ENCODE peak calls at places on chromosomes 6 and 20, in four cellular contexts. A is lung microvascular endothelial cell, T is esophagus squamous epithelium, Y is HCEC 1CT. F is an unnamed sample.
A peak's percentile ranks its signal among the peaks of the same experiment; 100 is the strongest.

GRCh38 chr6:92047886-92048285 is 1371.5 kb downstream of the EPHA7 start:
- DNase-seq in A (no peak), T (no peak), Y (no peak), F (no peak)

GRCh38 chr20:49904440-49905214 is 10.7 kb downstream of the SPATA2 start:
- DNase-seq in A (no peak), T (no peak), Y (no peak), F (no peak)

GRCh38 chr20:25043499-25044260 is 14.3 kb downstream of the ACSS1 start:
- DNase-seq in A (no peak), T (no peak), Y (no peak), F (no peak)

GRCh38 chr20:4113996-4114603 is 98.7 kb upstream of the RNF24 start:
- DNase-seq in A (no peak), T (no peak), Y (no peak), F (no peak)

GRCh38 chr6:291697-292505 is at the start of gene DUSP22:
- DNase-seq in A (peak; percentile 86), T (no peak), Y (peak; percentile 88), F (peak; percentile 71)

GRCh38 chr6:52016918-52017748 is 70.3 kb downstream of the PKHD1 start:
- DNase-seq in A (no peak), T (no peak), Y (no peak), F (no peak)

GRCh38 chr6:34383171-34383631 is 9.3 kb downstream of the NUDT3 start:
- DNase-seq in A (no peak), T (no peak), Y (peak; percentile 35), F (no peak)

GRCh38 chr20:663315-664090 is 10.5 kb upstream of the SRXN1 start:
- DNase-seq in A (peak; percentile 45), T (no peak), Y (no peak), F (no peak)

GRCh38 chr6:34242252-34243130 is 5.8 kb downstream of the HMGA1 start:
- DNase-seq in A (no peak), T (no peak), Y (no peak), F (no peak)

GRCh38 chr20:32241807-32242206 is 34.1 kb downstream of the POFUT1 start:
- DNase-seq in A (no peak), T (no peak), Y (no peak), F (no peak)

GRCh38 chr6:49692534-49692933 is 20.8 kb downstream of the CRISP2 start:
- DNase-seq in A (no peak), T (no peak), Y (no peak), F (no peak)

GRCh38 chr6:88374556-88374955 is 208.4 kb upstream of the CNR1 start:
- DNase-seq in A (no peak), T (no peak), Y (no peak), F (no peak)

GRCh38 chr6:107827541-107827940 is 3.4 kb upstream of the SCML4 start:
- DNase-seq in A (no peak), T (no peak), Y (no peak), F (no peak)

GRCh38 chr6:6058054-6058444 is 51.3 kb upstream of the NRN1 start:
- DNase-seq in A (no peak), T (no peak), Y (no peak), F (no peak)

GRCh38 chr6:129857838-129858237 is 3.3 kb downstream of the TMEM244 start:
- DNase-seq in A (no peak), T (no peak), Y (no peak), F (no peak)

GRCh38 chr6:31972709-31973350 is 892 bp upstream of the DXO start:
- DNase-seq in A (peak; percentile 53), T (no peak), Y (peak; percentile 53), F (peak; percentile 57)

GRCh38 chr6:137119196-137120104 is 54.0 kb downstream of the IL22RA2 start:
- DNase-seq in A (no peak), T (no peak), Y (no peak), F (no peak)

GRCh38 chr6:40928738-40929137 is 110.3 kb downstream of the UNC5CL start:
- DNase-seq in A (no peak), T (no peak), Y (no peak), F (no peak)

GRCh38 chr20:44187054-44187762 is at the start of gene JPH2:
- DNase-seq in A (no peak), T (no peak), Y (peak; percentile 62), F (peak; percentile 87)

GRCh38 chr6:105326838-105327745 is 75.8 kb downstream of the PREP start:
- DNase-seq in A (no peak), T (no peak), Y (peak; percentile 78), F (peak; percentile 79)

GRCh38 chr20:52493177-52493711 is 301.7 kb upstream of the ZFP64 start:
- DNase-seq in A (peak; percentile 74), T (no peak), Y (peak; percentile 38), F (no peak)

GRCh38 chr6:19153981-19154295 is 683.2 kb upstream of the ID4 start:
- DNase-seq in A (no peak), T (no peak), Y (no peak), F (no peak)

GRCh38 chr6:7153807-7154206 is 46.0 kb downstream of the RREB1 start:
- DNase-seq in A (no peak), T (no peak), Y (no peak), F (no peak)

GRCh38 chr6:134727068-134727467 is 222.8 kb downstream of the ALDH8A1 start:
- DNase-seq in A (no peak), T (no peak), Y (no peak), F (no peak)

GRCh38 chr6:110468696-110469095 is 7.7 kb downstream of the SLC22A16 start:
- DNase-seq in A (no peak), T (no peak), Y (no peak), F (no peak)

GRCh38 chr20:54215157-54215789 is 7.4 kb downstream of the PFDN4 start:
- DNase-seq in A (no peak), T (no peak), Y (no peak), F (no peak)

GRCh38 chr20:63767456-63767855 is 27.9 kb downstream of the SLC2A4RG start:
- DNase-seq in A (no peak), T (no peak), Y (no peak), F (no peak)

GRCh38 chr6:155493694-155494143 is 38.1 kb upstream of the NOX3 start:
- DNase-seq in A (peak; percentile 10), T (no peak), Y (peak; percentile 99), F (peak; percentile 99)

GRCh38 chr20:60132827-60133549 is 174.8 kb downstream of the CDH26 start:
- DNase-seq in A (no peak), T (no peak), Y (no peak), F (no peak)

GRCh38 chr6:31272431-31272830 is 539 bp upstream of the HLA-C start:
- DNase-seq in A (peak; percentile 30), T (no peak), Y (peak; percentile 1), F (no peak)

GRCh38 chr6:142592876-142593275 is 291.1 kb downstream of the ADGRG6 start:
- DNase-seq in A (no peak), T (no peak), Y (peak; percentile 41), F (peak; percentile 4)

F was measured in HFFc6.